ENCODE peak calls at places on chromosomes 7 and 10, in six cellular contexts. T is astrocyte, H is body of pancreas, N is HL-60, I is foreskin fibroblast, L is B cell. F is an unnamed sample.

GRCh38 chr10:108358912-108359311 is 1194.4 kb upstream of the SORCS1 start:
- DNase-seq in T (peak), H (no peak), N (peak), I (peak), L (no peak), F (no peak)

GRCh38 chr10:124869941-124870340 is 68.3 kb downstream of the ABRAXAS2 start:
- DNase-seq in T (no peak), H (no peak), N (no peak), I (no peak), L (no peak), F (no peak)

GRCh38 chr7:50335795-50336754 is 31.6 kb downstream of the IKZF1 start:
- DNase-seq in T (no peak), H (no peak), N (peak), I (no peak), L (peak), F (no peak)

GRCh38 chr7:77258014-77258413 is 58.4 kb upstream of the FGL2 start:
- DNase-seq in T (no peak), H (no peak), N (peak), I (no peak), L (no peak), F (no peak)

GRCh38 chr7:84154991-84155781 is 39.4 kb downstream of the SEMA3A start:
- DNase-seq in T (peak), H (no peak), N (no peak), I (no peak), L (no peak), F (no peak)

GRCh38 chr10:100129424-100129823 is 47.8 kb upstream of the CPN1 start:
- DNase-seq in T (no peak), H (no peak), N (no peak), I (no peak), L (no peak), F (no peak)

GRCh38 chr10:25157650-25158049 is 17.2 kb upstream of the GPR158 start:
- DNase-seq in T (no peak), H (no peak), N (no peak), I (no peak), L (no peak), F (no peak)

GRCh38 chr10:113139695-113140094 is 189.6 kb downstream of the TCF7L2 start:
- DNase-seq in T (peak), H (no peak), N (no peak), I (no peak), L (no peak), F (no peak)

GRCh38 chr10:42149027-42149700 is 489.2 kb downstream of the ZNF33B start:
- DNase-seq in T (no peak), H (no peak), N (no peak), I (peak), L (no peak), F (no peak)

GRCh38 chr10:80581469-80581835 is 43.8 kb downstream of the SH2D4B start:
- DNase-seq in T (no peak), H (no peak), N (no peak), I (no peak), L (no peak), F (no peak)

GRCh38 chr7:94190599-94191061 is 186.5 kb upstream of the BET1 start:
- DNase-seq in T (peak), H (peak), N (no peak), I (peak), L (no peak), F (no peak)

GRCh38 chr10:14554091-14554842 is 220.4 kb downstream of the FAM107B start:
- DNase-seq in T (no peak), H (peak), N (peak), I (no peak), L (peak), F (no peak)

GRCh38 chr7:47580175-47580701 is 1.7 kb downstream of the TNS3 start:
- DNase-seq in T (no peak), H (peak), N (no peak), I (no peak), L (no peak), F (no peak)

GRCh38 chr10:126375926-126376554 is 12.2 kb downstream of the ADAM12 start:
- DNase-seq in T (no peak), H (no peak), N (no peak), I (no peak), L (no peak), F (no peak)
- TF ChIP-seq CTCF in T (no peak), H (no peak), N (no peak), I (no peak), L (no peak), F (no peak)

DNA sequence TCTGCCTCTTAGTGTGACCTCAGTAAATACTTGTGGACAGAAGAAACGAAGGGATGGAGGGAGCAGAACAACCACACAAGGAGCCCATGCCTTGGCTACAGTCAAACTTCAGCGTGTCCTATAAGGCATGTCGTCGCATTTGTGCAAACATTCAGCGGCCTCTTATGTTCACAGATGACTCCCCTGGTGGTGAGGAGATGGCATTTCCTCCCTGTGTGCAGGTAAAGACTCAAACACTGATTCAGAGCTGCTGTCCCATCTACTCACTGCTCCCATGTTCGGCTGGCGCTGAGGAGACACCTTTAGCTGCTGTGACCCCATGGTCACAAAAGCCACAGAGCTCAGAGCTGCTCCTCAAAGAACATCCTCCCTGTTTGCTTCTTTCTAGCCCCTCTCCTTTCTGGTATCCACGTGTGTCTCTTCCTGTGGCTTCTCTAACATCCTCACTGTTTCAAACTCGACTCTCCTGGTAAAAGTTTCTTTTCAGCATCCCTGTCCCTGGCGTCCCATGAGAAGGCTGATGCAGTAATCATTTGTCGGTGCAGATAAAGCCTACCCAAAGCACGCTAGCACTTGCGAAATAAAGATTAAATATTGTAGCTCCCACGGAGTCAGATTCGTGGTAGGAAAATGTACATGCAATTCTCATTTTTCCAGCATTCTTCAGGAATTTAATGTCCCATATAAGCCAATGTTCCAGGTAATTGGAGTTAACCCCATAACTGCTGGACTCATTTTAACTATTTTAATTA is 124.9 kb upstream of the NEBL start:
- DNase-seq in T (no peak), H (no peak), N (no peak), I (no peak), L (no peak), F (no peak)
- TF ChIP-seq CTCF in T (no peak), H (no peak), N (no peak), I (no peak), L (no peak), F (peak)

GRCh38 chr10:121070671-121071070 is 219.5 kb downstream of the WDR11 start:
- DNase-seq in T (no peak), H (no peak), N (no peak), I (no peak), L (no peak), F (no peak)
- TF ChIP-seq CTCF in T (no peak), H (no peak), N (no peak), I (no peak), L (no peak), F (no peak)

DNA sequence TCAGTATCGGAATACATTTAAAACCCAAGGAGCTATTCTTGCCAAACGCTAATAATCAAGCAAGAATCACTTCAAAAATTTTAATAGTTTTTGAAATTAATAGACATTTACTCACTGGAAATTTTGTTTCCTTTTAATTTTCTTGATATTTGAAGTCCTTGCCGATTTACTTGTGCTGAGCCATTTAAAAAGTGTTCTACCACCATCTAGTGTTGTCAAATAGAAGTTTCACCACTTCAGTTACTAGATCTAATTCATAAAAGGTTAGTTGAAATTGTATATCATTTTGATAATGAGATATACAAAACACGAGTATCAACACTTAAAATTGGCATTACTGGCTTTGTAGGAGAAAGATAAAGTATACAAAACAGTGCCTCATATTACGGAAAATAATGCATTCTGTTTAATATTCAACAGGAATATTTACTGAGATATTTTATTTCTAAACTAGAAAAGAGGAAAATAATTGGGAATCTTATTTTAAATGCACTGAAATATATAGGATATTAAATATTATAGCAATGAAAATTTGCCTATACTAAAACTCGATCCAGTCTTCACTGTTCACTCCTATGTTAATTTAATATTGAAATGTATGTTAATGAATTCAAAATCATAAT is 664.8 kb upstream of the SEMA3D start:
- DNase-seq in T (peak), H (no peak), N (no peak), I (peak), L (no peak), F (no peak)
- TF ChIP-seq CTCF in T (peak), H (peak), N (no peak), I (peak), L (no peak), F (peak)

GRCh38 chr10:93039721-93040120 is 20.9 kb upstream of the CYP26C1 start:
- DNase-seq in T (peak), H (no peak), N (peak), I (peak), L (peak), F (no peak)
- TF ChIP-seq CTCF in T (peak), H (no peak), N (peak), I (peak), L (peak), F (no peak)

GRCh38 chr10:81820418-81820817 is 54.6 kb upstream of the NRG3 start:
- DNase-seq in T (no peak), H (no peak), N (no peak), I (no peak), L (no peak), F (no peak)
- TF ChIP-seq CTCF in T (no peak), H (no peak), N (no peak), I (no peak), L (no peak), F (no peak)

GRCh38 chr10:98534046-98534445 is 87.3 kb upstream of the HPS1 start:
- DNase-seq in T (no peak), H (no peak), N (no peak), I (peak), L (no peak), F (no peak)

GRCh38 chr10:98539578-98539977 is 92.8 kb upstream of the HPS1 start:
- DNase-seq in T (no peak), H (no peak), N (no peak), I (no peak), L (no peak), F (no peak)

DNA sequence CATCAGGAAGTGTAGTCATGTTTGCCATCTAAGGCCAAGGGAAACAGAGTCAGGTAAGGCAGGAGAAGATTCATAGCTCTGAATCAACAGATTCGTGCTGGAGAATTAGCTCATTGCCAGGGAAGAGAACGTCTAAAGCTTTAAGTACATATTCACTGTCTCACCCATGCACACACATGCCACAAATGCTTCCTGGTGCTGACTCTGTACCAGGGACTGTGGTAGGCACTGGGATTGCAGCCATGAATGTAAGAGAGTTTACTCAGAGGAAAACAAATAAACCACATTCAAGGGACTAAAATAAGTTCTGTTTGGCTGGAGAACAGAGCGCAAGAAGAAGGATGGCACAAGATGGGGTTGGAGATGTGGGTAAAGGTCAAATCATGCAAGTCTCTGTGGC is 89.8 kb upstream of the HPS1 start:
- DNase-seq in T (no peak), H (no peak), N (no peak), I (peak), L (no peak), F (no peak)
- TF ChIP-seq CTCF in T (no peak), H (no peak), N (no peak), I (no peak), L (no peak), F (no peak)

DNA sequence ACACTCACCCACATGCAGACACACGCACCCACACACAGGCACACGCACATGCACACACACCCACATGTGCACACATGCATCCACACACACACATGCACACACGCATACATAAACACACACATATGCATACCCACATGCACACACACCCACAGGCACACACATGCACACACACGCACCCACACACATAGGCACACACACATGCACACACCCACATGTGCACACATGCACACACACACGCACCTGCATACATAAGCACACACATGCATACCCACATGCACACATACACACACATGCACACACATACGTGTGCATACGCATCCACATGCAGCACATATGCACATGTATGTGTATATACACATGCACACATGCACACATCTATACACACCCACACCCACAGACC is 129.2 kb downstream of the PAXIP1 start:
- DNase-seq in T (no peak), H (no peak), N (no peak), I (no peak), L (no peak), F (no peak)
- TF ChIP-seq CTCF in T (no peak), H (no peak), N (no peak), I (no peak), L (no peak), F (no peak)

GRCh38 chr10:116466715-116467422 is 39.2 kb downstream of the PNLIPRP3 start:
- DNase-seq in T (no peak), H (no peak), N (no peak), I (no peak), L (no peak), F (no peak)

GRCh38 chr10:116469437-116469836 is 41.8 kb downstream of the PNLIPRP3 start:
- DNase-seq in T (peak), H (no peak), N (no peak), I (no peak), L (no peak), F (no peak)

GRCh38 chr10:116470071-116470470 is 42.4 kb downstream of the PNLIPRP3 start:
- DNase-seq in T (no peak), H (no peak), N (no peak), I (no peak), L (no peak), F (no peak)

GRCh38 chr10:116472874-116473273 is 45.2 kb downstream of the PNLIPRP3 start:
- DNase-seq in T (no peak), H (no peak), N (no peak), I (no peak), L (no peak), F (no peak)

GRCh38 chr10:116470768-116471415 is 43.2 kb downstream of the PNLIPRP3 start:
- DNase-seq in T (no peak), H (peak), N (peak), I (no peak), L (no peak), F (peak)
- TF ChIP-seq CTCF in T (no peak), H (peak), N (peak), I (peak), L (no peak), F (peak)

GRCh38 chr7:139866047-139866837 is 37.2 kb downstream of the TBXAS1 start:
- DNase-seq in T (no peak), H (no peak), N (no peak), I (no peak), L (no peak), F (no peak)
- TF ChIP-seq CTCF in T (no peak), H (no peak), N (no peak), I (no peak), L (no peak), F (no peak)

F was measured in glutamatergic neuron.